ENCODE peak calls at places on chromosome 7, in nine cellular contexts. D is iPS-NIHi11, O is transverse colon, M is C1 segment of cervical spinal cord, L is NCI-H2171, Q is T-helper 1 cell, J is anterior cingulate cortex, F is fibroblast of pulmonary artery, N is epithelial cell of esophagus. Y is an unnamed sample.
A peak's percentile ranks its signal among the peaks of the same experiment; 100 is the strongest.

GRCh38 chr7:15007507-15007906 is 105.0 kb upstream of the DGKB start:
- DNase-seq in O (no peak), N (peak; percentile 46), Q (no peak), L (no peak), F (peak; percentile 10), D (peak; percentile 30), M (no peak), J (no peak), Y (no peak)

GRCh38 chr7:17816903-17817302 is 123.4 kb downstream of the SNX13 start:
- DNase-seq in L (no peak), O (no peak), M (no peak), D (no peak), F (no peak), Q (no peak), N (no peak), J (no peak), Y (no peak)

GRCh38 chr7:13982940-13983677 is 6.4 kb downstream of the ETV1 start:
- DNase-seq in M (peak; percentile 46), Q (peak; percentile 4), N (no peak), O (no peak), F (peak; percentile 39), L (no peak), D (no peak), J (no peak), Y (no peak)

GRCh38 chr7:111802194-111802785 is 240.0 kb upstream of the IMMP2L start:
- DNase-seq in J (no peak), L (no peak), N (no peak), Q (no peak), D (no peak), O (no peak), F (no peak), M (no peak), Y (no peak)

GRCh38 chr7:115052706-115053105 is 130.8 kb downstream of the MDFIC start:
- DNase-seq in J (no peak), O (no peak), F (no peak), D (no peak), N (no peak), Q (no peak), M (no peak), L (no peak), Y (no peak)

GRCh38 chr7:156036153-156036552 is 223.9 kb upstream of the SHH start:
- DNase-seq in L (no peak), Q (no peak), O (no peak), N (no peak), F (no peak), M (no peak), D (no peak), J (no peak), Y (no peak)

GRCh38 chr7:70530191-70530590 is 601.8 kb upstream of the GALNT17 start:
- DNase-seq in N (no peak), M (no peak), L (peak; percentile 52), Q (no peak), O (no peak), J (no peak), D (no peak), F (no peak), Y (no peak)

GRCh38 chr7:159172314-159172892 is 27.7 kb upstream of the VIPR2 start:
- DNase-seq in F (no peak), L (no peak), J (no peak), D (no peak), M (no peak), N (no peak), O (no peak), Q (no peak), Y (no peak)